ENCODE peak calls at places on chromosome 11, in six cellular contexts. One of them, this sample, is unnamed.

GRCh38 chr11:128527046-128527445 is 60.3 kb downstream of the ETS1 start:
- DNase-seq in cardiac fibroblast: no peak
- DNase-seq in fibroblast of pulmonary artery: no peak
- DNase-seq in GM12864: no peak
- DNase-seq in A549: no peak
- DNase-seq in AG10803: no peak
- DNase-seq in this sample: no peak

GRCh38 chr11:8250446-8250845 is 13.2 kb downstream of the LMO1 start:
- DNase-seq in cardiac fibroblast: no peak
- DNase-seq in fibroblast of pulmonary artery: no peak
- DNase-seq in GM12864: no peak
- DNase-seq in A549: no peak
- DNase-seq in AG10803: no peak
- DNase-seq in this sample: no peak

GRCh38 chr11:38562562-38562961 is 1964.5 kb upstream of the RAG2 start:
- DNase-seq in cardiac fibroblast: peak
- DNase-seq in fibroblast of pulmonary artery: no peak
- DNase-seq in GM12864: no peak
- DNase-seq in A549: no peak
- DNase-seq in AG10803: no peak
- DNase-seq in this sample: no peak

GRCh38 chr11:57354699-57355098 is 16.5 kb downstream of the P2RX3 start:
- DNase-seq in cardiac fibroblast: no peak
- DNase-seq in fibroblast of pulmonary artery: no peak
- DNase-seq in GM12864: no peak
- DNase-seq in A549: no peak
- DNase-seq in AG10803: no peak
- DNase-seq in this sample: no peak

GRCh38 chr11:26992031-26992541 is 1.8 kb upstream of the FIBIN start:
- DNase-seq in cardiac fibroblast: peak
- DNase-seq in fibroblast of pulmonary artery: peak
- DNase-seq in GM12864: no peak
- DNase-seq in A549: no peak
- DNase-seq in AG10803: peak
- DNase-seq in this sample: peak

GRCh38 chr11:125929445-125930075 is 16.3 kb upstream of the VSIG10L2 start:
- DNase-seq in cardiac fibroblast: no peak
- DNase-seq in fibroblast of pulmonary artery: no peak
- DNase-seq in GM12864: no peak
- DNase-seq in A549: no peak
- DNase-seq in AG10803: no peak
- DNase-seq in this sample: no peak

GRCh38 chr11:111297696-111298095 is 650 bp upstream of the POU2AF3 start:
- DNase-seq in cardiac fibroblast: no peak
- DNase-seq in fibroblast of pulmonary artery: no peak
- DNase-seq in GM12864: no peak
- DNase-seq in A549: no peak
- DNase-seq in AG10803: no peak
- DNase-seq in this sample: no peak

GRCh38 chr11:69518081-69518950 is 36.9 kb downstream of the LINC01488 start:
- DNase-seq in cardiac fibroblast: peak
- DNase-seq in fibroblast of pulmonary artery: peak
- DNase-seq in GM12864: no peak
- DNase-seq in A549: no peak
- DNase-seq in AG10803: peak
- DNase-seq in this sample: peak

GRCh38 chr11:34174411-34175041 is 69.1 kb downstream of the NAT10 start:
- DNase-seq in cardiac fibroblast: peak
- DNase-seq in fibroblast of pulmonary artery: peak
- DNase-seq in GM12864: peak
- DNase-seq in A549: peak
- DNase-seq in AG10803: peak
- DNase-seq in this sample: peak

GRCh38 chr11:86869966-86870570 is 69.7 kb downstream of the PRSS23 start:
- DNase-seq in cardiac fibroblast: peak
- DNase-seq in fibroblast of pulmonary artery: peak
- DNase-seq in GM12864: no peak
- DNase-seq in A549: peak
- DNase-seq in AG10803: peak
- DNase-seq in this sample: peak

GRCh38 chr11:3830741-3831140 is 10.0 kb downstream of the RHOG start:
- DNase-seq in cardiac fibroblast: no peak
- DNase-seq in fibroblast of pulmonary artery: no peak
- DNase-seq in GM12864: no peak
- DNase-seq in A549: no peak
- DNase-seq in AG10803: no peak
- DNase-seq in this sample: no peak

GRCh38 chr11:33753304-33753703 is 17.1 kb upstream of the CD59 start:
- DNase-seq in cardiac fibroblast: peak
- DNase-seq in fibroblast of pulmonary artery: peak
- DNase-seq in GM12864: peak
- DNase-seq in A549: no peak
- DNase-seq in AG10803: peak
- DNase-seq in this sample: peak

GRCh38 chr11:68002943-68003845 is 703 bp downstream of the UNC93B1 start:
- DNase-seq in cardiac fibroblast: no peak
- DNase-seq in fibroblast of pulmonary artery: no peak
- DNase-seq in GM12864: no peak
- DNase-seq in A549: no peak
- DNase-seq in AG10803: no peak
- DNase-seq in this sample: no peak

GRCh38 chr11:47101452-47101851 is 75.2 kb downstream of the ARFGAP2 start:
- DNase-seq in cardiac fibroblast: no peak
- DNase-seq in fibroblast of pulmonary artery: no peak
- DNase-seq in GM12864: no peak
- DNase-seq in A549: no peak
- DNase-seq in AG10803: no peak
- DNase-seq in this sample: no peak
- TF ChIP-seq CTCF in cardiac fibroblast: no peak
- TF ChIP-seq CTCF in fibroblast of pulmonary artery: no peak
- TF ChIP-seq CTCF in GM12864: no peak
- TF ChIP-seq CTCF in A549: no peak
- TF ChIP-seq CTCF in AG10803: no peak
- TF ChIP-seq CTCF in this sample: no peak

GRCh38 chr11:78350646-78351165 is 66.9 kb downstream of the GAB2 start:
- DNase-seq in cardiac fibroblast: peak
- DNase-seq in fibroblast of pulmonary artery: peak
- DNase-seq in GM12864: no peak
- DNase-seq in A549: no peak
- DNase-seq in AG10803: peak
- DNase-seq in this sample: peak

GRCh38 chr11:78350101-78350645 is 67.4 kb downstream of the GAB2 start:
- DNase-seq in cardiac fibroblast: peak
- DNase-seq in fibroblast of pulmonary artery: peak
- DNase-seq in GM12864: no peak
- DNase-seq in A549: no peak
- DNase-seq in AG10803: peak
- DNase-seq in this sample: peak

GRCh38 chr11:78349114-78349513 is 68.5 kb downstream of the GAB2 start:
- DNase-seq in cardiac fibroblast: no peak
- DNase-seq in fibroblast of pulmonary artery: no peak
- DNase-seq in GM12864: no peak
- DNase-seq in A549: no peak
- DNase-seq in AG10803: no peak
- DNase-seq in this sample: no peak

GRCh38 chr11:78351193-78351592 is 66.4 kb downstream of the GAB2 start:
- DNase-seq in cardiac fibroblast: no peak
- DNase-seq in fibroblast of pulmonary artery: no peak
- DNase-seq in GM12864: no peak
- DNase-seq in A549: no peak
- DNase-seq in AG10803: no peak
- DNase-seq in this sample: no peak

GRCh38 chr11:78349614-78350013 is 68.0 kb downstream of the GAB2 start:
- DNase-seq in cardiac fibroblast: no peak
- DNase-seq in fibroblast of pulmonary artery: peak
- DNase-seq in GM12864: no peak
- DNase-seq in A549: no peak
- DNase-seq in AG10803: peak
- DNase-seq in this sample: no peak
- H3K4me3 ChIP-seq in cardiac fibroblast: no peak
- H3K4me3 ChIP-seq in fibroblast of pulmonary artery: no peak
- H3K4me3 ChIP-seq in GM12864: no peak
- H3K4me3 ChIP-seq in A549: no peak
- H3K4me3 ChIP-seq in AG10803: no peak
- H3K4me3 ChIP-seq in this sample: no peak

GRCh38 chr11:64246874-64247728 is at the start of gene PPP1R14B:
- DNase-seq in cardiac fibroblast: peak
- DNase-seq in fibroblast of pulmonary artery: peak
- DNase-seq in GM12864: no peak
- DNase-seq in A549: peak
- DNase-seq in AG10803: peak
- DNase-seq in this sample: peak
- TF ChIP-seq CTCF in cardiac fibroblast: no peak
- TF ChIP-seq CTCF in fibroblast of pulmonary artery: no peak
- TF ChIP-seq CTCF in GM12864: no peak
- TF ChIP-seq CTCF in A549: no peak
- TF ChIP-seq CTCF in AG10803: no peak
- TF ChIP-seq CTCF in this sample: no peak

DNA sequence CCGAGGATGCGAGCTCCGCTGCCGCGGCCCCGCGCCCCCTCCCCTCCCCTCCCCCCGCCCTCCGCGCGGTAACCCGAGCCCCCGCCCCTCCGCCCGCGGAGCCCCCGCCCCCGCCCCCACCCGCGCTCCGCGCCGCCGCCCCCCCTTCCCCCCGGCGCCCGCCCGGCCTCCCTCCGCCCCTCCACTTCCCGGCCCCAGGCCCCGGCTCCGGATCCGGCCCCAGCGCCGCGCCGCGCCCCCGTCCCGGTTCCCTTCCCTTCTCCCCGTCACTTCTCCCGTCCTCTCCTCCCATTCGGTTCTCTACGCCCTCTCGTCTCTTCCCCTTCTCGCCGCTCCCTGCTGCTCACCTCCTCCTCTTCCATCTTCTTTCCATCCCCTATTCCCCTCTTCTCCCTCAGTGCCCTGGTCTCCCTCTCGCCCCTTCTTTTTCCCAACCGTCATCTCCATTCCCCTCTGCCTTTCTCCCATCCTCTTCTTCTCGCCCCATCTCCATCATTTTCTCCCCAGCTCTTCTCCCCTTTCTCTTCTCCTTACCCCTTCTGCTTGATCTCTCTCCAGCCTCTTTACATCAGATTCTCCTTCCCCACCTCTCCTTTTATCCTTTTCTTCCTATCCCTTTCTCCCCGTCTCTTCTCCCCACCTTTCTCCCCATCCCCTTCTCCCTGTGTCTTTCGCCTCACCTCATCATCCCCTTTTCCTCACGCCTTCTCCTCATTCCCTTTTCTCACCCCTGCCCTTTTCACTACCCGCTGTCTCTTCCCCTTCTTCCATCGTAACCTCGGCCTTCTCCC is at the start of gene DCHS1:
- DNase-seq in cardiac fibroblast: no peak
- DNase-seq in fibroblast of pulmonary artery: no peak
- DNase-seq in GM12864: no peak
- DNase-seq in A549: no peak
- DNase-seq in AG10803: no peak
- DNase-seq in this sample: no peak
- H3K4me3 ChIP-seq in cardiac fibroblast: peak
- H3K4me3 ChIP-seq in fibroblast of pulmonary artery: peak
- H3K4me3 ChIP-seq in GM12864: no peak
- H3K4me3 ChIP-seq in A549: peak
- H3K4me3 ChIP-seq in AG10803: peak
- H3K4me3 ChIP-seq in this sample: peak

DNA sequence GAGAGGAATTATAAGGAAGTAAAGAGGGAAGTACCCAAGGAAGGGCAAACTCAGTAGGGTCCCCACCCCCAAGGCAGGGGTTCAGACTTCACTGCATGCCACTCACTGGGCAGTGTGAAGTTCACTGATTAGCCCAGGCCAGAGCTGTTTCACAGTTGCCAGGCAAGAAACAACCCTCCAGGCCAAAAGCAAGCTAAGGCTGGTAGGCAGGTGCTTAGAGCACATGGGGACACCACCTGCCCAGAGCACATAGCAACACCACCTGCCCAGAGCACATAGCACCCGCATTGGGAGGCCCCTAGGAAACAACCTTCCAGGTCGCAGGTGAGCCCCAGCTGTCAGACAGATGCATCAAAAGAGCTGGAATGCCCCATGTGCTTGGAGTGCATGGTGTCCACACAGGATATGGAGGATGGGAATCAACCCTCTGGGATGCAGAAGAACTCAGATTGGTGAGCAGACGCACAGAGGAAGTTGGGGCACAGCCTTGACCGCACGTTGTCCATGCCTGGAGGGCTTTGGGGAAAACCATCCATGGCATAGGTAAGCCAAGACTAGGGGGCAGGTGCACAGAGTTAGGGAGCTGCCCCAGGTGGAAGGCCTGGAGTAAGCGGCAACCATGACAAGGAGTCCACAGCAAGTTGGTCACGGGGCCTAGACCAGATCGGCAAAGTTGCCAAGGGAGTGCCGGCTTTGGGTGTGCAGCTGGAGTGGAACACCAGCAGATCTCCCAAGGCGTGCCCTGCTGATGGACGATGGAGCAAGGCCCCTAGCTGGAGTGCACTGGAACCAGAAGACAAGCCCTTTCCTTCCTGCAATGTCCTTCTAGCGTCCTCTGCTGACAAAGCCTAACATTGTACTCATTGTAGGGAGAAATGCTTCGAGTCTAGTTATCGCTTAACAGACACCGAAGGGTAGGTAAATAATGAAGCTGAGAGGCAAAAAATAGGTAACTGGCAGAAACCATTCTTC is 7.8 kb upstream of the TMEM216 start:
- DNase-seq in cardiac fibroblast: peak
- DNase-seq in fibroblast of pulmonary artery: peak
- DNase-seq in GM12864: no peak
- DNase-seq in A549: no peak
- DNase-seq in AG10803: no peak
- DNase-seq in this sample: peak
- TF ChIP-seq CTCF in cardiac fibroblast: peak
- TF ChIP-seq CTCF in fibroblast of pulmonary artery: peak
- TF ChIP-seq CTCF in GM12864: peak
- TF ChIP-seq CTCF in A549: peak
- TF ChIP-seq CTCF in AG10803: peak
- TF ChIP-seq CTCF in this sample: peak

GRCh38 chr11:32487270-32487669 is 51.9 kb upstream of the WT1 start:
- DNase-seq in cardiac fibroblast: peak
- DNase-seq in fibroblast of pulmonary artery: peak
- DNase-seq in GM12864: no peak
- DNase-seq in A549: peak
- DNase-seq in AG10803: no peak
- DNase-seq in this sample: no peak

GRCh38 chr11:32494629-32495028 is 59.3 kb upstream of the WT1 start:
- DNase-seq in cardiac fibroblast: no peak
- DNase-seq in fibroblast of pulmonary artery: no peak
- DNase-seq in GM12864: no peak
- DNase-seq in A549: no peak
- DNase-seq in AG10803: no peak
- DNase-seq in this sample: no peak

GRCh38 chr11:32485733-32486132 is 50.4 kb upstream of the WT1 start:
- DNase-seq in cardiac fibroblast: no peak
- DNase-seq in fibroblast of pulmonary artery: no peak
- DNase-seq in GM12864: no peak
- DNase-seq in A549: no peak
- DNase-seq in AG10803: no peak
- DNase-seq in this sample: no peak

DNA sequence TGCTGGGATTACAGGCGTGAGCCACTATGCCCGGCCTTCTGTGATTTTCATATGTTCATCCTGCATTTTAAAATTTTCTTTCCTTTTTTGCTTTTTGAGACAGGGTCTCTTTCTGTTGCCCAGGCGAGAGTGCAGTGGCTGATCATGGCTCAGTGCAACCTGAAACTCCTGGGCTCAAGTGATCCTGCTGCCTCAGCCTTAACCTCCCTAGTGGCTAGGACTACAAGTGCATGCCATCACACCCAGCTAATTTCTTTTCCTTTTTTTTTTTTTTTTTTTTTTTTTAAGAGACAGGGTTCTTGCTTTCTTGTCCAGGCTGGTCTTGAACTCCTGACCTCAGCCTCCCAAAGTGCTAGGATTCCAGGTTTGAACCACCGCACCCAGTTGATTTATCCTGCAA is 54.1 kb upstream of the WT1 start:
- DNase-seq in cardiac fibroblast: no peak
- DNase-seq in fibroblast of pulmonary artery: no peak
- DNase-seq in GM12864: no peak
- DNase-seq in A549: no peak
- DNase-seq in AG10803: no peak
- DNase-seq in this sample: no peak
- H3K4me3 ChIP-seq in cardiac fibroblast: no peak
- H3K4me3 ChIP-seq in fibroblast of pulmonary artery: no peak
- H3K4me3 ChIP-seq in GM12864: no peak
- H3K4me3 ChIP-seq in A549: no peak
- H3K4me3 ChIP-seq in AG10803: no peak
- H3K4me3 ChIP-seq in this sample: no peak

This sample was measured in fibroblast of villous mesenchyme.